ENCODE peak calls at places on chromosomes 5 and 9, in eight cellular contexts. N, L, Q, R, D, O, Z and V are unnamed samples.

GRCh38 chr9:95459867-95460626 is 56.7 kb downstream of the PTCH1 start:
- DNase-seq in Z (peak; percentile 10), R (no peak), N (peak; percentile 3), Q (no peak), L (no peak), D (peak; percentile 65), O (no peak), V (no peak)

GRCh38 chr5:150443242-150444075 is 6.1 kb downstream of the RPS14 start:
- DNase-seq in N (no peak), O (no peak), D (no peak), Z (no peak), R (no peak), L (no peak), Q (no peak), V (no peak)

GRCh38 chr5:143054480-143054941 is 284.3 kb downstream of the ARHGAP26 start:
- DNase-seq in Q (no peak), O (no peak), L (no peak), Z (no peak), N (peak; percentile 88), D (no peak), R (no peak), V (peak; percentile 62)

GRCh38 chr9:117234178-117234577 is 180.7 kb downstream of the ASTN2 start:
- DNase-seq in D (no peak), L (no peak), R (no peak), Z (no peak), O (no peak), Q (no peak), N (no peak), V (no peak)

GRCh38 chr5:83474170-83474796 is 2.7 kb downstream of the VCAN start:
- DNase-seq in L (peak; percentile 90), Q (peak; percentile 88), N (peak; percentile 94), D (peak; percentile 95), R (peak; percentile 59), Z (peak; percentile 96), O (peak; percentile 40), V (peak; percentile 19)

GRCh38 chr9:134128727-134129679 is 6.9 kb upstream of the WDR5 start:
- DNase-seq in N (no peak), Z (no peak), O (no peak), L (no peak), R (no peak), Q (no peak), D (no peak), V (no peak)

GRCh38 chr5:113705657-113706056 is 192.2 kb downstream of the YTHDC2 start:
- DNase-seq in O (no peak), N (no peak), R (no peak), Z (no peak), D (no peak), L (no peak), Q (no peak), V (no peak)

GRCh38 chr5:148012806-148013205 is 51.0 kb upstream of the SPINK5 start:
- DNase-seq in Q (no peak), R (no peak), O (no peak), L (no peak), N (no peak), Z (no peak), D (no peak), V (peak; percentile 3)

GRCh38 chr5:15889001-15889400 is 290.6 kb downstream of the MARCHF11 start:
- DNase-seq in L (no peak), N (no peak), R (no peak), O (no peak), D (no peak), Z (no peak), Q (no peak), V (no peak)